ENCODE peak calls at places on chromosome 18, in seven cellular contexts. One of them, this sample, is unnamed.

GRCh38 chr18:74148543-74149070 is 284 bp downstream of the TIMM21 start:
- ATAC-seq in pancreas: no peak
- ATAC-seq in CD8-positive, alpha-beta T cell: no peak
- ATAC-seq in HepG2: no peak
- ATAC-seq in heart left ventricle: no peak
- ATAC-seq in A549: peak; percentile 4
- ATAC-seq in upper lobe of right lung: no peak
- ATAC-seq in this sample: no peak

GRCh38 chr18:7157760-7158159 is 40.2 kb upstream of the LAMA1 start:
- ATAC-seq in pancreas: no peak
- ATAC-seq in CD8-positive, alpha-beta T cell: no peak
- ATAC-seq in HepG2: no peak
- ATAC-seq in heart left ventricle: no peak
- ATAC-seq in A549: no peak
- ATAC-seq in upper lobe of right lung: no peak
- ATAC-seq in this sample: no peak

GRCh38 chr18:79900610-79901570 is 50.6 kb downstream of the SLC66A2 start:
- ATAC-seq in pancreas: no peak
- ATAC-seq in CD8-positive, alpha-beta T cell: no peak
- ATAC-seq in HepG2: peak; percentile 24
- ATAC-seq in heart left ventricle: peak; percentile 5
- ATAC-seq in A549: no peak
- ATAC-seq in upper lobe of right lung: peak; percentile 1
- ATAC-seq in this sample: no peak

GRCh38 chr18:32280911-32281310 is 91.1 kb downstream of the MEP1B start:
- ATAC-seq in pancreas: no peak
- ATAC-seq in CD8-positive, alpha-beta T cell: no peak
- ATAC-seq in HepG2: no peak
- ATAC-seq in heart left ventricle: no peak
- ATAC-seq in A549: no peak
- ATAC-seq in upper lobe of right lung: no peak
- ATAC-seq in this sample: no peak

GRCh38 chr18:50803579-50803978 is 16.2 kb downstream of the MRO start:
- ATAC-seq in pancreas: peak; percentile 55
- ATAC-seq in CD8-positive, alpha-beta T cell: no peak
- ATAC-seq in HepG2: no peak
- ATAC-seq in heart left ventricle: no peak
- ATAC-seq in A549: no peak
- ATAC-seq in upper lobe of right lung: no peak
- ATAC-seq in this sample: no peak

GRCh38 chr18:49094979-49095632 is 144.3 kb upstream of the SMAD7 start:
- ATAC-seq in pancreas: no peak
- ATAC-seq in CD8-positive, alpha-beta T cell: no peak
- ATAC-seq in HepG2: no peak
- ATAC-seq in heart left ventricle: no peak
- ATAC-seq in A549: no peak
- ATAC-seq in upper lobe of right lung: no peak
- ATAC-seq in this sample: no peak

GRCh38 chr18:8254664-8255063 is 354.6 kb upstream of the RAB12 start:
- ATAC-seq in pancreas: no peak
- ATAC-seq in CD8-positive, alpha-beta T cell: no peak
- ATAC-seq in HepG2: no peak
- ATAC-seq in heart left ventricle: peak; percentile 81
- ATAC-seq in A549: no peak
- ATAC-seq in upper lobe of right lung: no peak
- ATAC-seq in this sample: no peak

GRCh38 chr18:80109676-80110078 is 615 bp downstream of the ADNP2 start:
- ATAC-seq in pancreas: no peak
- ATAC-seq in CD8-positive, alpha-beta T cell: no peak
- ATAC-seq in HepG2: no peak
- ATAC-seq in heart left ventricle: peak; percentile 25
- ATAC-seq in A549: peak; percentile 57
- ATAC-seq in upper lobe of right lung: peak; percentile 1
- ATAC-seq in this sample: peak; percentile 46

GRCh38 chr18:62767321-62767720 is 52.0 kb downstream of the PHLPP1 start:
- ATAC-seq in pancreas: peak; percentile 66
- ATAC-seq in CD8-positive, alpha-beta T cell: no peak
- ATAC-seq in HepG2: no peak
- ATAC-seq in heart left ventricle: no peak
- ATAC-seq in A549: no peak
- ATAC-seq in upper lobe of right lung: no peak
- ATAC-seq in this sample: no peak

GRCh38 chr18:8319798-8320477 is 289.3 kb upstream of the RAB12 start:
- ATAC-seq in pancreas: no peak
- ATAC-seq in CD8-positive, alpha-beta T cell: no peak
- ATAC-seq in HepG2: no peak
- ATAC-seq in heart left ventricle: no peak
- ATAC-seq in A549: no peak
- ATAC-seq in upper lobe of right lung: no peak
- ATAC-seq in this sample: no peak

GRCh38 chr18:34942276-34942675 is 98.9 kb upstream of the MAPRE2 start:
- ATAC-seq in pancreas: no peak
- ATAC-seq in CD8-positive, alpha-beta T cell: no peak
- ATAC-seq in HepG2: no peak
- ATAC-seq in heart left ventricle: no peak
- ATAC-seq in A549: no peak
- ATAC-seq in upper lobe of right lung: no peak
- ATAC-seq in this sample: no peak

GRCh38 chr18:34943587-34943986 is 97.6 kb upstream of the MAPRE2 start:
- ATAC-seq in pancreas: no peak
- ATAC-seq in CD8-positive, alpha-beta T cell: no peak
- ATAC-seq in HepG2: no peak
- ATAC-seq in heart left ventricle: no peak
- ATAC-seq in A549: no peak
- ATAC-seq in upper lobe of right lung: no peak
- ATAC-seq in this sample: no peak

GRCh38 chr18:34942975-34943374 is 98.2 kb upstream of the MAPRE2 start:
- ATAC-seq in pancreas: no peak
- ATAC-seq in CD8-positive, alpha-beta T cell: no peak
- ATAC-seq in HepG2: peak; percentile 47
- ATAC-seq in heart left ventricle: no peak
- ATAC-seq in A549: peak; percentile 45
- ATAC-seq in upper lobe of right lung: no peak
- ATAC-seq in this sample: no peak

GRCh38 chr18:34951625-34952379 is 89.4 kb upstream of the MAPRE2 start:
- ATAC-seq in pancreas: no peak
- ATAC-seq in CD8-positive, alpha-beta T cell: no peak
- ATAC-seq in HepG2: no peak
- ATAC-seq in heart left ventricle: no peak
- ATAC-seq in A549: no peak
- ATAC-seq in upper lobe of right lung: no peak
- ATAC-seq in this sample: no peak

GRCh38 chr18:34947711-34948125 is 93.5 kb upstream of the MAPRE2 start:
- ATAC-seq in pancreas: no peak
- ATAC-seq in CD8-positive, alpha-beta T cell: no peak
- ATAC-seq in HepG2: peak; percentile 81
- ATAC-seq in heart left ventricle: peak; percentile 58
- ATAC-seq in A549: peak; percentile 61
- ATAC-seq in upper lobe of right lung: no peak
- ATAC-seq in this sample: no peak
- H3K27ac ChIP-seq in pancreas: no peak overlapping the region
- H3K27ac ChIP-seq in CD8-positive, alpha-beta T cell: no peak overlapping the region
- H3K27ac ChIP-seq in HepG2: peak overlapping the region; percentile 50
- H3K27ac ChIP-seq in heart left ventricle: no peak overlapping the region
- H3K27ac ChIP-seq in A549: peak overlapping the region; percentile 70
- H3K27ac ChIP-seq in upper lobe of right lung: no peak overlapping the region
- H3K27ac ChIP-seq in this sample: no peak overlapping the region

GRCh38 chr18:10514082-10514481 is 11.7 kb upstream of the NAPG start:
- ATAC-seq in pancreas: no peak
- ATAC-seq in CD8-positive, alpha-beta T cell: no peak
- ATAC-seq in HepG2: no peak
- ATAC-seq in heart left ventricle: no peak
- ATAC-seq in A549: no peak
- ATAC-seq in upper lobe of right lung: no peak
- ATAC-seq in this sample: no peak

GRCh38 chr18:10514621-10515020 is 11.2 kb upstream of the NAPG start:
- ATAC-seq in pancreas: no peak
- ATAC-seq in CD8-positive, alpha-beta T cell: no peak
- ATAC-seq in HepG2: no peak
- ATAC-seq in heart left ventricle: no peak
- ATAC-seq in A549: no peak
- ATAC-seq in upper lobe of right lung: no peak
- ATAC-seq in this sample: no peak

GRCh38 chr18:10518595-10519273 is 7.1 kb upstream of the NAPG start:
- ATAC-seq in pancreas: no peak
- ATAC-seq in CD8-positive, alpha-beta T cell: no peak
- ATAC-seq in HepG2: peak; percentile 68
- ATAC-seq in heart left ventricle: peak; percentile 86
- ATAC-seq in A549: no peak
- ATAC-seq in upper lobe of right lung: peak; percentile 74
- ATAC-seq in this sample: peak; percentile 41

GRCh38 chr18:10515456-10515855 is 10.4 kb upstream of the NAPG start:
- ATAC-seq in pancreas: no peak
- ATAC-seq in CD8-positive, alpha-beta T cell: no peak
- ATAC-seq in HepG2: no peak
- ATAC-seq in heart left ventricle: no peak
- ATAC-seq in A549: no peak
- ATAC-seq in upper lobe of right lung: no peak
- ATAC-seq in this sample: no peak

GRCh38 chr18:10516078-10516477 is 9.7 kb upstream of the NAPG start:
- ATAC-seq in pancreas: no peak
- ATAC-seq in CD8-positive, alpha-beta T cell: no peak
- ATAC-seq in HepG2: no peak
- ATAC-seq in heart left ventricle: no peak
- ATAC-seq in A549: no peak
- ATAC-seq in upper lobe of right lung: no peak
- ATAC-seq in this sample: no peak
- H3K4me1 ChIP-seq in pancreas: peaks cover 15% of the 10 kb centered on the region
- H3K4me1 ChIP-seq in CD8-positive, alpha-beta T cell: no peaks in the 10 kb centered on the region
- H3K4me1 ChIP-seq in HepG2: peaks cover 18% of the 10 kb centered on the region
- H3K4me1 ChIP-seq in heart left ventricle: peaks cover 10% of the 10 kb centered on the region
- H3K4me1 ChIP-seq in A549: no peaks in the 10 kb centered on the region
- H3K4me1 ChIP-seq in upper lobe of right lung: peaks cover 20% of the 10 kb centered on the region
- H3K4me1 ChIP-seq in this sample: no peaks in the 10 kb centered on the region

DNA sequence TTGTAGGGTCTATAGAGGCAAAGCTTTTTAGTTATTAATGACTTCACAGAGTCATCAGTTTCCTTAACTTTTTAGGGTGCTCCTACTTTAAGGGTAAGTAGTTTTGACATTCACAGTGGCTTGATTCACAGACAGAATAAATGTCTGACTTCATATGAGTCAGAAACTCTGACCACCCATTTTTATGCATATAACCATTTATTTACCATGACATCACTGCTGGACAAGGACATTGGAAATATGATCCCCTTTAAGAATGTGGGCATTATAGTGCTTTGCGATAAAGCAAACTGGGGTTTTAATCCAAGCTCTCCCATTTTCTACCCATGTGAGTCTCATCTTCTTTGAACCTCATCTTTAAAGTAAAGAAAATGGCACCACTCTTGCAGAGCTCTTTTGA is 162.0 kb upstream of the MC4R start:
- ATAC-seq in pancreas: no peak
- ATAC-seq in CD8-positive, alpha-beta T cell: no peak
- ATAC-seq in HepG2: no peak
- ATAC-seq in heart left ventricle: no peak
- ATAC-seq in A549: no peak
- ATAC-seq in upper lobe of right lung: no peak
- ATAC-seq in this sample: no peak
- H3K27ac ChIP-seq in pancreas: no peak overlapping the region
- H3K27ac ChIP-seq in CD8-positive, alpha-beta T cell: no peak overlapping the region
- H3K27ac ChIP-seq in HepG2: no peak overlapping the region
- H3K27ac ChIP-seq in heart left ventricle: no peak overlapping the region
- H3K27ac ChIP-seq in A549: no peak overlapping the region
- H3K27ac ChIP-seq in upper lobe of right lung: no peak overlapping the region
- H3K27ac ChIP-seq in this sample: no peak overlapping the region

DNA sequence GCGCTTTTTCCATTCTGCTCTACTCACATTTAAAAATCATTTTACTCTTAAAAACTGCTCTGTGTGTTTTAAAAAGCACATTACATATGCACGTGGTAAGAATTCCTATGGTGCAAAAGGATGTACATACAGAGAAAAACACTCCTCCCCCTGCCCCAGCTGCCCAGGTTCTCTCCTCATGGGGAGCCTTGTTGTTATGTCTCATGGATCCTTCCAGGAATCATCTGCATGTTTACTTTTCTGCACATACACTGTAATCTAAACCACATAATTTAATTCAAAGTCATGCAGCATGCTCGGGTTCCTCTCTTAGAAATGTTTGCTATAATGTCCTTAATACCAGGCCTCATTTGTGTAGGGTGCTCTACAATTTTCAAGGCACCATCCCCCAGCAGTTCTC is 243.3 kb downstream of the LOXHD1 start:
- ATAC-seq in pancreas: no peak
- ATAC-seq in CD8-positive, alpha-beta T cell: no peak
- ATAC-seq in HepG2: no peak
- ATAC-seq in heart left ventricle: no peak
- ATAC-seq in A549: no peak
- ATAC-seq in upper lobe of right lung: no peak
- ATAC-seq in this sample: no peak
- H3K4me1 ChIP-seq in pancreas: no peaks in the 10 kb centered on the region
- H3K4me1 ChIP-seq in CD8-positive, alpha-beta T cell: no peaks in the 10 kb centered on the region
- H3K4me1 ChIP-seq in HepG2: no peaks in the 10 kb centered on the region
- H3K4me1 ChIP-seq in heart left ventricle: peaks cover 23% of the 10 kb centered on the region
- H3K4me1 ChIP-seq in A549: no peaks in the 10 kb centered on the region
- H3K4me1 ChIP-seq in upper lobe of right lung: peaks cover 20% of the 10 kb centered on the region
- H3K4me1 ChIP-seq in this sample: peaks cover 13% of the 10 kb centered on the region

DNA sequence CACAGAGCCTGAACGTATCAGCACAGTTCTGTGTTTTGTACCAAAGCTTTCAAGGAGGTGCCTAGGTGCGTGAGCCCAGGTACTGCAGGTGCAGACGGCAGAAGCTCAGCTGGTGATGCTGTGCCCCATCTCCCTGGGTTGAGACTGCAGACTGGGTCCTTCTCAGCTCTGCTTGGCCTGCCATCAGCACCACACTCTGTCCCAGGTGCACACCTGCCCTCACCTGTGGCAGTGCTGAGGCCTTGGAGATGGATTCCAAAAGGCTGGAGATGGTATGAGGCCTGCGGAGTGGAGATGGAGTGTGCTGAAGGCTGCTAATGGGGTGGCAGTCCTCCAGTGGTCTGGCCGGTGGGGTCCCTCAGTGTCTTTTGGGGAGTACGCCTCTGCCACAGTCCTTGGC is 9.3 kb downstream of the LDLRAD4 start:
- ATAC-seq in pancreas: no peak
- ATAC-seq in CD8-positive, alpha-beta T cell: no peak
- ATAC-seq in HepG2: no peak
- ATAC-seq in heart left ventricle: no peak
- ATAC-seq in A549: no peak
- ATAC-seq in upper lobe of right lung: no peak
- ATAC-seq in this sample: no peak
- H3K27ac ChIP-seq in pancreas: no peak overlapping the region
- H3K27ac ChIP-seq in CD8-positive, alpha-beta T cell: no peak overlapping the region
- H3K27ac ChIP-seq in HepG2: no peak overlapping the region
- H3K27ac ChIP-seq in heart left ventricle: no peak overlapping the region
- H3K27ac ChIP-seq in A549: no peak overlapping the region
- H3K27ac ChIP-seq in upper lobe of right lung: no peak overlapping the region
- H3K27ac ChIP-seq in this sample: no peak overlapping the region

This sample was measured in gastroesophageal sphincter.